ENCODE peak calls at places on chromosome 13, in eight cellular contexts. One of them, this sample, is unnamed.

GRCh38 chr13:98466634-98467236 is 110.2 kb downstream of the STK24 start:
- DNase-seq in mucosa of descending colon: no peak
- DNase-seq in left ventricle myocardium inferior: no peak
- DNase-seq in brain microvascular endothelial cell: peak; percentile 81
- DNase-seq in pancreas: no peak
- DNase-seq in ascending aorta: no peak
- DNase-seq in psoas muscle: peak; percentile 53
- DNase-seq in cardiac fibroblast: peak; percentile 52
- DNase-seq in this sample: peak; percentile 52

GRCh38 chr13:29743229-29743786 is 107.1 kb downstream of the UBL3 start:
- DNase-seq in cardiac fibroblast: peak; percentile 21
- DNase-seq in pancreas: no peak
- DNase-seq in mucosa of descending colon: no peak
- DNase-seq in psoas muscle: peak; percentile 54
- DNase-seq in ascending aorta: no peak
- DNase-seq in brain microvascular endothelial cell: no peak
- DNase-seq in left ventricle myocardium inferior: peak; percentile 45
- DNase-seq in this sample: peak; percentile 57

GRCh38 chr13:110869805-110870706 is 44.8 kb downstream of the ANKRD10 start:
- DNase-seq in left ventricle myocardium inferior: peak; percentile 74
- DNase-seq in ascending aorta: peak; percentile 98
- DNase-seq in mucosa of descending colon: peak; percentile 80
- DNase-seq in cardiac fibroblast: peak; percentile 99
- DNase-seq in brain microvascular endothelial cell: peak; percentile 100
- DNase-seq in psoas muscle: peak; percentile 93
- DNase-seq in pancreas: peak; percentile 93
- DNase-seq in this sample: peak; percentile 100

GRCh38 chr13:89457977-89458376 is 1786.8 kb downstream of the SLITRK5 start:
- DNase-seq in left ventricle myocardium inferior: no peak
- DNase-seq in mucosa of descending colon: no peak
- DNase-seq in psoas muscle: no peak
- DNase-seq in ascending aorta: no peak
- DNase-seq in pancreas: no peak
- DNase-seq in brain microvascular endothelial cell: peak; percentile 23
- DNase-seq in cardiac fibroblast: peak; percentile 90
- DNase-seq in this sample: no peak

GRCh38 chr13:33123066-33123940 is 107.1 kb downstream of the KL start:
- DNase-seq in left ventricle myocardium inferior: peak; percentile 48
- DNase-seq in ascending aorta: peak; percentile 38
- DNase-seq in brain microvascular endothelial cell: no peak
- DNase-seq in psoas muscle: no peak
- DNase-seq in pancreas: no peak
- DNase-seq in cardiac fibroblast: peak; percentile 60
- DNase-seq in mucosa of descending colon: no peak
- DNase-seq in this sample: peak; percentile 59

GRCh38 chr13:25887962-25888655 is 163.7 kb downstream of the SHISA2 start:
- DNase-seq in psoas muscle: no peak
- DNase-seq in ascending aorta: no peak
- DNase-seq in pancreas: no peak
- DNase-seq in cardiac fibroblast: no peak
- DNase-seq in left ventricle myocardium inferior: no peak
- DNase-seq in mucosa of descending colon: no peak
- DNase-seq in brain microvascular endothelial cell: no peak
- DNase-seq in this sample: no peak

GRCh38 chr13:107865643-107866006 is 349.7 kb downstream of the LIG4 start:
- DNase-seq in cardiac fibroblast: peak; percentile 12
- DNase-seq in psoas muscle: no peak
- DNase-seq in left ventricle myocardium inferior: no peak
- DNase-seq in brain microvascular endothelial cell: no peak
- DNase-seq in mucosa of descending colon: no peak
- DNase-seq in ascending aorta: no peak
- DNase-seq in pancreas: no peak
- DNase-seq in this sample: peak; percentile 30

GRCh38 chr13:108220042-108220441 is 1.9 kb downstream of the ABHD13 start:
- DNase-seq in pancreas: peak; percentile 34
- DNase-seq in ascending aorta: no peak
- DNase-seq in left ventricle myocardium inferior: no peak
- DNase-seq in cardiac fibroblast: no peak
- DNase-seq in mucosa of descending colon: peak; percentile 31
- DNase-seq in psoas muscle: no peak
- DNase-seq in brain microvascular endothelial cell: no peak
- DNase-seq in this sample: no peak

GRCh38 chr13:39451301-39451700 is 151.7 kb downstream of the LHFPL6 start:
- DNase-seq in left ventricle myocardium inferior: no peak
- DNase-seq in psoas muscle: no peak
- DNase-seq in cardiac fibroblast: peak; percentile 62
- DNase-seq in mucosa of descending colon: no peak
- DNase-seq in brain microvascular endothelial cell: no peak
- DNase-seq in ascending aorta: no peak
- DNase-seq in pancreas: no peak
- DNase-seq in this sample: peak; percentile 69

GRCh38 chr13:78675112-78675511 is 16.2 kb upstream of the OBI1 start:
- DNase-seq in left ventricle myocardium inferior: no peak
- DNase-seq in mucosa of descending colon: no peak
- DNase-seq in psoas muscle: no peak
- DNase-seq in pancreas: no peak
- DNase-seq in ascending aorta: no peak
- DNase-seq in brain microvascular endothelial cell: no peak
- DNase-seq in cardiac fibroblast: no peak
- DNase-seq in this sample: no peak

DNA sequence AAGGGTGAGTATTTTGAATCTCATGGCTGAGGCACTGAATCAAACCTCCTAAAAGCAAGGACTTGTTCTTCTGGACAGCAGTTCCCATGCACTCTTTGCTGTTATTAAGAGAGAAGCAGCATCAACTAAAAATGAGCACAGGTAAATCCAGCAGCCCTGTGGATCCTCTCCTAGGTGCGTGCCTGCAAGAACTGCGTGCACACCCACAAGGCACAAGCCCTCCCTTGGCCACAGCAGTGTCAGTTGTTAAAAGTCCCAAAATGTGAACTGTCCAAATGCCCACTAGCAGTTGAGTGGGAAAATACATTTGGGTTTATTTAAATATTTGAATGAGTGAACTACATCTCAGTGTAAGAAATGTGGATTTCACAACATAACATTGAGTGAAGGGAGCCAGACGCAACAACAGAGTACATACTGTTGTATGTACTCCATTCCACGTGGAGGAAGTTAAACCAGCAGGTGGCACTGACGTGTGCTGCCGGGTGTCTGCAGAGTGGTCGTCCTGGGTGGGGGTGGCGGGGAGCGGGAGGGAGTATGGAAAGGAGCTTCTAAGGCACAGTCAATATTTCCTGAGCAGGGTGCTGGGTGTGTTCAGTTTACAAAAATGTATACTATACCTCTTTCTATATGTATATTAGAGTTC is 266.4 kb downstream of the NALCN start:
- DNase-seq in left ventricle myocardium inferior: no peak
- DNase-seq in mucosa of descending colon: no peak
- DNase-seq in pancreas: no peak
- DNase-seq in brain microvascular endothelial cell: peak; percentile 45
- DNase-seq in psoas muscle: no peak
- DNase-seq in cardiac fibroblast: peak; percentile 30
- DNase-seq in ascending aorta: no peak
- DNase-seq in this sample: peak; percentile 47
- TF ChIP-seq CTCF in left ventricle myocardium inferior: peak; percentile 13
- TF ChIP-seq CTCF in mucosa of descending colon: no peak
- TF ChIP-seq CTCF in pancreas: no peak
- TF ChIP-seq CTCF in brain microvascular endothelial cell: peak; percentile 64
- TF ChIP-seq CTCF in psoas muscle: no peak
- TF ChIP-seq CTCF in cardiac fibroblast: peak; percentile 48
- TF ChIP-seq CTCF in ascending aorta: peak; percentile 49
- TF ChIP-seq CTCF in this sample: peak; percentile 41

DNA sequence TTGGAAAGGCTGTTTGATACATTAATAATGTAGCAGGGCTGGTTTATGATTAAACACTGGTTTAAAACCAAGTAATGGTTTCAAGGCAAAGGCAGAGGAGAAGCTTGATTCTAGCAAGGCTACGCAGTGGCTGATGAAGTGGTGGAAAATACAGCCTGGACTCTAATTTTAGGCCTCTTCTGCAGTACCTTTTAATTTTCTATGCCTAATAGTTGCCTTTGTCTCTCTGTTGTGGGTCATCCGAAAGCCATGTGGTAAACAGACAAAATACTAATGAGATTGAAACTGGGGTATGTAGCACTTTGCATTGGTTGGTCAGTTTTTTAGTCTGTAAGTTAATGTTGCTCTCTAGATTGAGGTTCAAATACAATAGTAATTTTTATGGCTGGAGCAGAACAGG is 3.3 kb downstream of the LMO7 start:
- DNase-seq in ascending aorta: no peak
- DNase-seq in mucosa of descending colon: no peak
- DNase-seq in psoas muscle: no peak
- DNase-seq in pancreas: no peak
- DNase-seq in left ventricle myocardium inferior: no peak
- DNase-seq in brain microvascular endothelial cell: no peak
- DNase-seq in cardiac fibroblast: no peak
- DNase-seq in this sample: no peak
- H3K4me3 ChIP-seq in ascending aorta: no peak overlapping the region
- H3K4me3 ChIP-seq in mucosa of descending colon: no peak overlapping the region
- H3K4me3 ChIP-seq in psoas muscle: no peak overlapping the region
- H3K4me3 ChIP-seq in pancreas: no peak overlapping the region
- H3K4me3 ChIP-seq in left ventricle myocardium inferior: no peak overlapping the region
- H3K4me3 ChIP-seq in brain microvascular endothelial cell: peak overlapping the region; percentile 96
- H3K4me3 ChIP-seq in cardiac fibroblast: no peak overlapping the region
- H3K4me3 ChIP-seq in this sample: no peak overlapping the region

GRCh38 chr13:109725995-109726637 is 60.3 kb downstream of the IRS2 start:
- DNase-seq in left ventricle myocardium inferior: no peak
- DNase-seq in ascending aorta: no peak
- DNase-seq in pancreas: no peak
- DNase-seq in mucosa of descending colon: no peak
- DNase-seq in brain microvascular endothelial cell: no peak
- DNase-seq in cardiac fibroblast: no peak
- DNase-seq in psoas muscle: no peak
- DNase-seq in this sample: no peak
- TF ChIP-seq CTCF in left ventricle myocardium inferior: no peak
- TF ChIP-seq CTCF in ascending aorta: no peak
- TF ChIP-seq CTCF in pancreas: no peak
- TF ChIP-seq CTCF in mucosa of descending colon: no peak
- TF ChIP-seq CTCF in brain microvascular endothelial cell: no peak
- TF ChIP-seq CTCF in cardiac fibroblast: no peak
- TF ChIP-seq CTCF in psoas muscle: no peak
- TF ChIP-seq CTCF in this sample: no peak

DNA sequence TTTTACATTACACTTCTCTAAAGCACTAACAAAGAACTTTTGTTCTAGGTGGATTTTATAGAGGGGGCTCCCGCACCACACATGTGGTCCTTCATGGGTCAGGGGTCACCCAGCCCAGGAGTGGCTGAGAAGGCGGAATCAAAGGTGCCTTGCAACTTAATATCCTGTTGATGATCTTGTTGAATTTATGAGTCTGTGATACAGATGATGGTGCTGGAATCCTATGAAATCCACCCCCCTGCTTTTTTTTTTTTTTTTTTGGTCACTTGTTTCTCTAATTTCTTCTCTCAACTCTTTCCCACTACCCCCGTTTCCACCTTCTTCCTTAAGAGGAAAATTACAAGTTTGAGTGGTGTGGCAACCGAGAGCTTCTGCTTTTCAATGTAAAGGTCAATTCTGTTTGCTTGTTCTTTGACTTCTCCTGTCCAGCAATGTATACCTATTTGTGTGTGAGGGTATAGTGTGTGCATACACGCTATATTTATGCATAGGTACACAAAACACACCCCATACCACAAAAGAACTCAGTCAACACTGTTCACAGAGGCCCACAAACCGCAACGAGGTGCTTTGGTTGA is 4.2 kb upstream of the ZIC2 start:
- DNase-seq in cardiac fibroblast: no peak
- DNase-seq in ascending aorta: no peak
- DNase-seq in brain microvascular endothelial cell: no peak
- DNase-seq in pancreas: no peak
- DNase-seq in mucosa of descending colon: no peak
- DNase-seq in psoas muscle: no peak
- DNase-seq in left ventricle myocardium inferior: no peak
- DNase-seq in this sample: no peak
- H3K4me3 ChIP-seq in cardiac fibroblast: no peak overlapping the region
- H3K4me3 ChIP-seq in ascending aorta: no peak overlapping the region
- H3K4me3 ChIP-seq in brain microvascular endothelial cell: no peak overlapping the region
- H3K4me3 ChIP-seq in pancreas: no peak overlapping the region
- H3K4me3 ChIP-seq in mucosa of descending colon: no peak overlapping the region
- H3K4me3 ChIP-seq in psoas muscle: no peak overlapping the region
- H3K4me3 ChIP-seq in left ventricle myocardium inferior: no peak overlapping the region
- H3K4me3 ChIP-seq in this sample: no peak overlapping the region

DNA sequence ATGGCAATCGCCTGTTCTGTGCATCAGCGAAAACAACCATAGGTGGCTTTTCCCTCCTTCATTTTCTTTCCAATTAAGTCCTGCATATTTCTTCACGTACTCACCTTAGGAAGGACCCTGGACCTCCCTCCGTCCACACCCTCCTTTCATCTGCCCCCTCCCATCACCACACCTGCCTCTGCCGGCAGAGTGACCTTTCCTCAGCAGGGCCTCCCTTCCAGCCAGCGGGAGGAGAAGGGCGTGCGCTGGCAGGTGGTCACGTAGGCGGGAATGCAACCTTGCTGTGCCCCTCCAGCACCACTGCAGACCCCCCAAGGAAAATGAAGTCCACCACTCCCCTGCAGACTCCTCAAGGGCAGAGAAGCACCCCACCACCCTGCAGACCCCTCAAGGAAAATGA is 61.1 kb downstream of the GSX1 start:
- DNase-seq in ascending aorta: no peak
- DNase-seq in psoas muscle: no peak
- DNase-seq in cardiac fibroblast: no peak
- DNase-seq in left ventricle myocardium inferior: no peak
- DNase-seq in brain microvascular endothelial cell: no peak
- DNase-seq in mucosa of descending colon: no peak
- DNase-seq in pancreas: no peak
- DNase-seq in this sample: no peak
- TF ChIP-seq CTCF in ascending aorta: no peak
- TF ChIP-seq CTCF in psoas muscle: no peak
- TF ChIP-seq CTCF in cardiac fibroblast: no peak
- TF ChIP-seq CTCF in left ventricle myocardium inferior: no peak
- TF ChIP-seq CTCF in brain microvascular endothelial cell: no peak
- TF ChIP-seq CTCF in mucosa of descending colon: no peak
- TF ChIP-seq CTCF in pancreas: no peak
- TF ChIP-seq CTCF in this sample: no peak

This sample was measured in fibroblast of villous mesenchyme.